ENCODE peak calls at places on chromosomes 11 and 22, in nine cellular contexts. One of them, this sample, is unnamed.

GRCh38 chr11:47356998-47357329 is 4.5 kb upstream of the MYBPC3 start:
- DNase-seq in heart left ventricle: no peak
- DNase-seq in lower lobe of right lung: no peak
- DNase-seq in mucosa of descending colon: no peak
- DNase-seq in OCI-LY7: no peak
- DNase-seq in IMR-90: no peak
- DNase-seq in neural crest cell: no peak
- DNase-seq in upper lobe of right lung: no peak
- DNase-seq in stomach: no peak
- DNase-seq in this sample: no peak

GRCh38 chr22:19109198-19110063 is 12.8 kb downstream of the DGCR2 start:
- DNase-seq in heart left ventricle: no peak
- DNase-seq in lower lobe of right lung: no peak
- DNase-seq in mucosa of descending colon: peak; percentile 44
- DNase-seq in OCI-LY7: peak; percentile 75
- DNase-seq in IMR-90: peak; percentile 64
- DNase-seq in neural crest cell: no peak
- DNase-seq in upper lobe of right lung: peak; percentile 49
- DNase-seq in stomach: peak; percentile 68
- DNase-seq in this sample: no peak

GRCh38 chr11:128727811-128728431 is 34.0 kb downstream of the FLI1 start:
- DNase-seq in heart left ventricle: no peak
- DNase-seq in lower lobe of right lung: no peak
- DNase-seq in mucosa of descending colon: no peak
- DNase-seq in OCI-LY7: no peak
- DNase-seq in IMR-90: no peak
- DNase-seq in neural crest cell: no peak
- DNase-seq in upper lobe of right lung: no peak
- DNase-seq in stomach: no peak
- DNase-seq in this sample: no peak

GRCh38 chr22:29154364-29155048 is 51.2 kb upstream of the EMID1 start:
- DNase-seq in heart left ventricle: peak; percentile 92
- DNase-seq in lower lobe of right lung: peak; percentile 86
- DNase-seq in mucosa of descending colon: peak; percentile 71
- DNase-seq in OCI-LY7: peak; percentile 54
- DNase-seq in IMR-90: peak; percentile 51
- DNase-seq in neural crest cell: peak; percentile 94
- DNase-seq in upper lobe of right lung: peak; percentile 90
- DNase-seq in stomach: peak; percentile 79
- DNase-seq in this sample: peak; percentile 87

GRCh38 chr11:60951611-60951908 is 416 bp downstream of the SLC15A3 start:
- DNase-seq in heart left ventricle: no peak
- DNase-seq in lower lobe of right lung: no peak
- DNase-seq in mucosa of descending colon: no peak
- DNase-seq in OCI-LY7: peak; percentile 25
- DNase-seq in IMR-90: no peak
- DNase-seq in neural crest cell: no peak
- DNase-seq in upper lobe of right lung: no peak
- DNase-seq in stomach: no peak
- DNase-seq in this sample: no peak

GRCh38 chr11:30926130-30926529 is 340.0 kb upstream of the MPPED2 start:
- DNase-seq in heart left ventricle: no peak
- DNase-seq in lower lobe of right lung: no peak
- DNase-seq in mucosa of descending colon: no peak
- DNase-seq in OCI-LY7: no peak
- DNase-seq in IMR-90: no peak
- DNase-seq in neural crest cell: no peak
- DNase-seq in upper lobe of right lung: no peak
- DNase-seq in stomach: no peak
- DNase-seq in this sample: no peak

GRCh38 chr22:19631899-19632670 is 82.2 kb upstream of the SEPTIN5 start:
- DNase-seq in heart left ventricle: no peak
- DNase-seq in lower lobe of right lung: no peak
- DNase-seq in mucosa of descending colon: no peak
- DNase-seq in OCI-LY7: peak; percentile 33
- DNase-seq in IMR-90: peak; percentile 27
- DNase-seq in neural crest cell: peak; percentile 42
- DNase-seq in upper lobe of right lung: no peak
- DNase-seq in stomach: no peak
- DNase-seq in this sample: peak; percentile 64

GRCh38 chr11:70371241-70371640 is 27.1 kb upstream of the CTTN start:
- DNase-seq in heart left ventricle: no peak
- DNase-seq in lower lobe of right lung: no peak
- DNase-seq in mucosa of descending colon: no peak
- DNase-seq in OCI-LY7: no peak
- DNase-seq in IMR-90: peak; percentile 18
- DNase-seq in neural crest cell: no peak
- DNase-seq in upper lobe of right lung: no peak
- DNase-seq in stomach: no peak
- DNase-seq in this sample: no peak

GRCh38 chr11:70415642-70416395 is 17.5 kb downstream of the CTTN start:
- DNase-seq in heart left ventricle: no peak
- DNase-seq in lower lobe of right lung: no peak
- DNase-seq in mucosa of descending colon: no peak
- DNase-seq in OCI-LY7: no peak
- DNase-seq in IMR-90: peak; percentile 22
- DNase-seq in neural crest cell: no peak
- DNase-seq in upper lobe of right lung: no peak
- DNase-seq in stomach: no peak
- DNase-seq in this sample: no peak

GRCh38 chr22:44126807-44127206 is 53.9 kb upstream of the PARVG start:
- DNase-seq in heart left ventricle: peak; percentile 7
- DNase-seq in lower lobe of right lung: no peak
- DNase-seq in mucosa of descending colon: no peak
- DNase-seq in OCI-LY7: no peak
- DNase-seq in IMR-90: no peak
- DNase-seq in neural crest cell: no peak
- DNase-seq in upper lobe of right lung: peak; percentile 6
- DNase-seq in stomach: no peak
- DNase-seq in this sample: no peak

GRCh38 chr22:23904855-23905254 is 10.7 kb downstream of the MIF start:
- DNase-seq in heart left ventricle: peak; percentile 74
- DNase-seq in lower lobe of right lung: no peak
- DNase-seq in mucosa of descending colon: no peak
- DNase-seq in OCI-LY7: peak; percentile 60
- DNase-seq in IMR-90: no peak
- DNase-seq in neural crest cell: no peak
- DNase-seq in upper lobe of right lung: no peak
- DNase-seq in stomach: no peak
- DNase-seq in this sample: no peak

GRCh38 chr22:29143848-29144785 is 61.6 kb upstream of the EMID1 start:
- DNase-seq in heart left ventricle: no peak
- DNase-seq in lower lobe of right lung: no peak
- DNase-seq in mucosa of descending colon: no peak
- DNase-seq in OCI-LY7: no peak
- DNase-seq in IMR-90: no peak
- DNase-seq in neural crest cell: no peak
- DNase-seq in upper lobe of right lung: no peak
- DNase-seq in stomach: peak; percentile 21
- DNase-seq in this sample: no peak

GRCh38 chr22:46736705-46737104 is 1.3 kb downstream of the CERK start:
- DNase-seq in heart left ventricle: no peak
- DNase-seq in lower lobe of right lung: no peak
- DNase-seq in mucosa of descending colon: no peak
- DNase-seq in OCI-LY7: no peak
- DNase-seq in IMR-90: no peak
- DNase-seq in neural crest cell: no peak
- DNase-seq in upper lobe of right lung: no peak
- DNase-seq in stomach: no peak
- DNase-seq in this sample: no peak

GRCh38 chr22:46738642-46738960 is 549 bp upstream of the CERK start:
- DNase-seq in heart left ventricle: no peak
- DNase-seq in lower lobe of right lung: no peak
- DNase-seq in mucosa of descending colon: no peak
- DNase-seq in OCI-LY7: no peak
- DNase-seq in IMR-90: no peak
- DNase-seq in neural crest cell: no peak
- DNase-seq in upper lobe of right lung: no peak
- DNase-seq in stomach: no peak
- DNase-seq in this sample: no peak

GRCh38 chr22:46735747-46736608 is 2.1 kb downstream of the CERK start:
- DNase-seq in heart left ventricle: no peak
- DNase-seq in lower lobe of right lung: no peak
- DNase-seq in mucosa of descending colon: no peak
- DNase-seq in OCI-LY7: no peak
- DNase-seq in IMR-90: no peak
- DNase-seq in neural crest cell: no peak
- DNase-seq in upper lobe of right lung: no peak
- DNase-seq in stomach: no peak
- DNase-seq in this sample: no peak

GRCh38 chr22:46737976-46738641 is at the start of gene CERK:
- DNase-seq in heart left ventricle: peak; percentile 94
- DNase-seq in lower lobe of right lung: peak; percentile 75
- DNase-seq in mucosa of descending colon: peak; percentile 75
- DNase-seq in OCI-LY7: peak; percentile 58
- DNase-seq in IMR-90: peak; percentile 62
- DNase-seq in neural crest cell: peak; percentile 53
- DNase-seq in upper lobe of right lung: peak; percentile 85
- DNase-seq in stomach: peak; percentile 85
- DNase-seq in this sample: peak; percentile 70

GRCh38 chr22:46737105-46737975 is 712 bp downstream of the CERK start:
- DNase-seq in heart left ventricle: no peak
- DNase-seq in lower lobe of right lung: no peak
- DNase-seq in mucosa of descending colon: peak; percentile 57
- DNase-seq in OCI-LY7: peak; percentile 69
- DNase-seq in IMR-90: peak; percentile 34
- DNase-seq in neural crest cell: peak; percentile 25
- DNase-seq in upper lobe of right lung: no peak
- DNase-seq in stomach: no peak
- DNase-seq in this sample: peak; percentile 35
- TF ChIP-seq CTCF in heart left ventricle: peak; percentile 9
- TF ChIP-seq CTCF in lower lobe of right lung: no peak
- TF ChIP-seq CTCF in mucosa of descending colon: no peak
- TF ChIP-seq CTCF in OCI-LY7: peak; percentile 31
- TF ChIP-seq CTCF in IMR-90: no peak
- TF ChIP-seq CTCF in neural crest cell: no peak
- TF ChIP-seq CTCF in upper lobe of right lung: no peak
- TF ChIP-seq CTCF in stomach: no peak
- TF ChIP-seq CTCF in this sample: no peak

DNA sequence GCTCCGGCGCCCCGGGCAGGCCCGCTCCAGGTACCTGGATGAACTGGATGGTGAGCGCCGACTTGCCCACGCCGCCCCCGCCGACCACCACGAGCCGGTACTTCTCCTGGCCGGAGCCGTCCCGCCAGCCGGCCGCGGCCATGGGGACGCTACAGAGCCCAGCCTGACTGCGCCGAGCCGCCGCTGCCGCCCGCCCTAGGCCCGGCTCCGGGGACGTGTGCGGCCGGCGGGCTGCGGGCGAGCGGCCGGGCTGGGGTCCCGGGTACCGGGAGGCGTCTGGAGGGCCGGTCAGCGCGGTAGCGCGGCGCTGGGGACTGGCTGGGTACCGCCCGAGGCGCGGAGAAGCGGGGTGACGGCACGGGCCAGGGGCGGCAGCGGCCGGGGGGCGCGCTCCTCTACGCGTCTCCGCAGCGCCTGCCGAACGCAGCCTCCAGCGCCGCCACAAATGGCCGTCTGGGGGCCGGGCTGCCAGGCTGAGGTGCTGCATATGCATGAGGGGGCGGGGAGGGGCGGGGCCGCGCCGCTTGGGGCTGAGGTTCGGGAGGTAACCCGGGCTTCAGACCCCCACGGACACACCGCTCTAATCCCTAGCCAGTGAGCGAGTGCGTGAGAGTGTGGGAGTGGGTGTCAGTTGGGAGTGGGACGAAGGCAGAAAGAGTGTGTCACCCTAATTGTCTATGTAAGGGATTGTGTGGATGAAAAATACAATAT is at the start of gene RRAS2:
- DNase-seq in heart left ventricle: peak; percentile 88
- DNase-seq in lower lobe of right lung: peak; percentile 84
- DNase-seq in mucosa of descending colon: peak; percentile 82
- DNase-seq in OCI-LY7: no peak
- DNase-seq in IMR-90: peak; percentile 65
- DNase-seq in neural crest cell: peak; percentile 65
- DNase-seq in upper lobe of right lung: peak; percentile 88
- DNase-seq in stomach: peak; percentile 77
- DNase-seq in this sample: peak; percentile 81
- TF ChIP-seq CTCF in heart left ventricle: peak; percentile 20
- TF ChIP-seq CTCF in lower lobe of right lung: no peak
- TF ChIP-seq CTCF in mucosa of descending colon: no peak
- TF ChIP-seq CTCF in OCI-LY7: no peak
- TF ChIP-seq CTCF in IMR-90: peak; percentile 11
- TF ChIP-seq CTCF in neural crest cell: no peak
- TF ChIP-seq CTCF in upper lobe of right lung: no peak
- TF ChIP-seq CTCF in stomach: no peak
- TF ChIP-seq CTCF in this sample: no peak

GRCh38 chr11:22304337-22304961 is 33.7 kb upstream of the SLC17A6 start:
- DNase-seq in heart left ventricle: no peak
- DNase-seq in lower lobe of right lung: no peak
- DNase-seq in mucosa of descending colon: no peak
- DNase-seq in OCI-LY7: peak; percentile 47
- DNase-seq in IMR-90: peak; percentile 23
- DNase-seq in neural crest cell: no peak
- DNase-seq in upper lobe of right lung: no peak
- DNase-seq in stomach: no peak
- DNase-seq in this sample: no peak
- TF ChIP-seq CTCF in heart left ventricle: peak; percentile 68
- TF ChIP-seq CTCF in lower lobe of right lung: peak; percentile 72
- TF ChIP-seq CTCF in mucosa of descending colon: no peak
- TF ChIP-seq CTCF in OCI-LY7: peak; percentile 86
- TF ChIP-seq CTCF in IMR-90: peak; percentile 59
- TF ChIP-seq CTCF in neural crest cell: peak; percentile 79
- TF ChIP-seq CTCF in upper lobe of right lung: peak; percentile 74
- TF ChIP-seq CTCF in stomach: peak; percentile 78
- TF ChIP-seq CTCF in this sample: no peak

GRCh38 chr11:73405146-73405510 is 28.9 kb downstream of the RELT start:
- DNase-seq in heart left ventricle: no peak
- DNase-seq in lower lobe of right lung: no peak
- DNase-seq in mucosa of descending colon: no peak
- DNase-seq in OCI-LY7: no peak
- DNase-seq in IMR-90: no peak
- DNase-seq in neural crest cell: no peak
- DNase-seq in upper lobe of right lung: no peak
- DNase-seq in stomach: no peak
- DNase-seq in this sample: no peak

GRCh38 chr11:73402834-73403185 is 26.6 kb downstream of the RELT start:
- DNase-seq in heart left ventricle: no peak
- DNase-seq in lower lobe of right lung: no peak
- DNase-seq in mucosa of descending colon: no peak
- DNase-seq in OCI-LY7: peak; percentile 51
- DNase-seq in IMR-90: no peak
- DNase-seq in neural crest cell: no peak
- DNase-seq in upper lobe of right lung: no peak
- DNase-seq in stomach: no peak
- DNase-seq in this sample: no peak

GRCh38 chr11:73404506-73405145 is 28.4 kb downstream of the RELT start:
- DNase-seq in heart left ventricle: no peak
- DNase-seq in lower lobe of right lung: no peak
- DNase-seq in mucosa of descending colon: no peak
- DNase-seq in OCI-LY7: no peak
- DNase-seq in IMR-90: no peak
- DNase-seq in neural crest cell: no peak
- DNase-seq in upper lobe of right lung: no peak
- DNase-seq in stomach: no peak
- DNase-seq in this sample: no peak

GRCh38 chr11:73403541-73403940 is 27.3 kb downstream of the RELT start:
- DNase-seq in heart left ventricle: no peak
- DNase-seq in lower lobe of right lung: no peak
- DNase-seq in mucosa of descending colon: no peak
- DNase-seq in OCI-LY7: no peak
- DNase-seq in IMR-90: no peak
- DNase-seq in neural crest cell: no peak
- DNase-seq in upper lobe of right lung: no peak
- DNase-seq in stomach: no peak
- DNase-seq in this sample: no peak

GRCh38 chr11:73404048-73404447 is 27.8 kb downstream of the RELT start:
- DNase-seq in heart left ventricle: peak; percentile 81
- DNase-seq in lower lobe of right lung: peak; percentile 80
- DNase-seq in mucosa of descending colon: peak; percentile 48
- DNase-seq in OCI-LY7: no peak
- DNase-seq in IMR-90: peak; percentile 40
- DNase-seq in neural crest cell: peak; percentile 42
- DNase-seq in upper lobe of right lung: no peak
- DNase-seq in stomach: peak; percentile 54
- DNase-seq in this sample: peak; percentile 36
- TF ChIP-seq CTCF in heart left ventricle: peak; percentile 86
- TF ChIP-seq CTCF in lower lobe of right lung: peak; percentile 69
- TF ChIP-seq CTCF in mucosa of descending colon: no peak
- TF ChIP-seq CTCF in OCI-LY7: peak; percentile 54
- TF ChIP-seq CTCF in IMR-90: peak; percentile 60
- TF ChIP-seq CTCF in neural crest cell: peak; percentile 62
- TF ChIP-seq CTCF in upper lobe of right lung: peak; percentile 66
- TF ChIP-seq CTCF in stomach: peak; percentile 30
- TF ChIP-seq CTCF in this sample: no peak

This sample was measured in Calu3.